ENCODE peak calls at places on chromosomes 3 and 15, in nine cellular contexts. H, U, P, D, Q, B, Y, G and E are unnamed samples.

GRCh38 chr3:170614214-170614966 is 28.5 kb upstream of the SLC7A14 start:
- DNase-seq in H (peak), U (peak), P (no peak), D (peak), Q (no peak), B (no peak), Y (peak), G (peak), E (no peak)

GRCh38 chr3:13249630-13250395 is 170.3 kb downstream of the NUP210 start:
- DNase-seq in H (no peak), U (no peak), P (no peak), D (no peak), Q (no peak), B (no peak), Y (no peak), G (no peak), E (no peak)

GRCh38 chr15:63519041-63519440 is 14.6 kb downstream of the USP3 start:
- DNase-seq in H (no peak), U (no peak), P (no peak), D (no peak), Q (no peak), B (no peak), Y (no peak), G (no peak), E (no peak)

GRCh38 chr15:55253580-55253979 is 36.0 kb downstream of the RAB27A start:
- DNase-seq in H (no peak), U (no peak), P (no peak), D (no peak), Q (no peak), B (no peak), Y (no peak), G (peak), E (no peak)

GRCh38 chr3:73520931-73521461 is 103.7 kb downstream of the PDZRN3 start:
- DNase-seq in H (peak), U (no peak), P (no peak), D (no peak), Q (no peak), B (no peak), Y (peak), G (no peak), E (no peak)

GRCh38 chr3:42228796-42229195 is 37.2 kb downstream of the CCK start:
- DNase-seq in H (no peak), U (no peak), P (no peak), D (peak), Q (no peak), B (no peak), Y (no peak), G (peak), E (no peak)

GRCh38 chr3:124824286-124824915 is 62.8 kb downstream of the ITGB5 start:
- DNase-seq in H (no peak), U (no peak), P (no peak), D (no peak), Q (no peak), B (no peak), Y (no peak), G (peak), E (no peak)

GRCh38 chr15:60370105-60370803 is 27.5 kb downstream of the ANXA2 start:
- DNase-seq in H (peak), U (peak), P (no peak), D (no peak), Q (no peak), B (no peak), Y (no peak), G (peak), E (no peak)